ENCODE peak calls at places on chromosomes 3 and 15, in five cellular contexts. One of them, this sample, is unnamed.

GRCh38 chr15:57415559-57415958 is 39.3 kb downstream of the CGNL1 start:
- DNase-seq in tibial nerve: peak
- DNase-seq in neural progenitor cell: no peak
- DNase-seq in MM.1S: no peak
- DNase-seq in dorsolateral prefrontal cortex: no peak
- DNase-seq in this sample: no peak

GRCh38 chr3:60101628-60102027 is 1051.8 kb upstream of the CFAP20DC start:
- DNase-seq in neural progenitor cell: no peak
- DNase-seq in MM.1S: no peak
- DNase-seq in dorsolateral prefrontal cortex: no peak
- DNase-seq in tibial nerve: no peak
- DNase-seq in this sample: no peak

GRCh38 chr3:190853464-190853863 is 9.0 kb downstream of the GMNC start:
- DNase-seq in neural progenitor cell: no peak
- DNase-seq in tibial nerve: no peak
- DNase-seq in MM.1S: no peak
- DNase-seq in dorsolateral prefrontal cortex: no peak
- DNase-seq in this sample: no peak

GRCh38 chr3:156628095-156628690 is 46.2 kb upstream of the TIPARP start:
- DNase-seq in neural progenitor cell: no peak
- DNase-seq in tibial nerve: no peak
- DNase-seq in dorsolateral prefrontal cortex: no peak
- DNase-seq in MM.1S: no peak
- DNase-seq in this sample: no peak

GRCh38 chr15:88704791-88705768 is 66.3 kb downstream of the ISG20 start:
- DNase-seq in MM.1S: no peak
- DNase-seq in neural progenitor cell: peak
- DNase-seq in tibial nerve: peak
- DNase-seq in dorsolateral prefrontal cortex: no peak
- DNase-seq in this sample: no peak

GRCh38 chr15:77384589-77385359 is 35.1 kb downstream of the PEAK1 start:
- DNase-seq in tibial nerve: no peak
- DNase-seq in MM.1S: no peak
- DNase-seq in dorsolateral prefrontal cortex: no peak
- DNase-seq in neural progenitor cell: no peak
- DNase-seq in this sample: no peak

GRCh38 chr3:107668963-107669362 is 146.2 kb downstream of the BBX start:
- DNase-seq in dorsolateral prefrontal cortex: no peak
- DNase-seq in tibial nerve: no peak
- DNase-seq in neural progenitor cell: no peak
- DNase-seq in MM.1S: no peak
- DNase-seq in this sample: no peak

GRCh38 chr3:162171970-162172369 is 675.4 kb downstream of the OTOL1 start:
- DNase-seq in tibial nerve: no peak
- DNase-seq in dorsolateral prefrontal cortex: no peak
- DNase-seq in neural progenitor cell: no peak
- DNase-seq in MM.1S: no peak
- DNase-seq in this sample: no peak

GRCh38 chr3:144900366-144900765 is 928.7 kb downstream of the DIPK2A start:
- DNase-seq in neural progenitor cell: no peak
- DNase-seq in MM.1S: no peak
- DNase-seq in dorsolateral prefrontal cortex: no peak
- DNase-seq in tibial nerve: no peak
- DNase-seq in this sample: no peak

GRCh38 chr15:98420837-98421236 is 227.5 kb upstream of the IGF1R start:
- DNase-seq in neural progenitor cell: no peak
- DNase-seq in tibial nerve: no peak
- DNase-seq in MM.1S: no peak
- DNase-seq in dorsolateral prefrontal cortex: no peak
- DNase-seq in this sample: no peak

GRCh38 chr3:54999159-54999558 is 71.3 kb upstream of the LRTM1 start:
- DNase-seq in tibial nerve: no peak
- DNase-seq in MM.1S: no peak
- DNase-seq in neural progenitor cell: peak
- DNase-seq in dorsolateral prefrontal cortex: no peak
- DNase-seq in this sample: no peak

GRCh38 chr3:146093928-146094327 is 67.1 kb downstream of the PLOD2 start:
- DNase-seq in MM.1S: no peak
- DNase-seq in tibial nerve: no peak
- DNase-seq in dorsolateral prefrontal cortex: no peak
- DNase-seq in neural progenitor cell: no peak
- DNase-seq in this sample: no peak

GRCh38 chr15:60585743-60586708 is 107.1 kb upstream of the ICE2 start:
- DNase-seq in tibial nerve: peak
- DNase-seq in MM.1S: peak
- DNase-seq in neural progenitor cell: peak
- DNase-seq in dorsolateral prefrontal cortex: no peak
- DNase-seq in this sample: peak

GRCh38 chr15:54082836-54083492 is 104.7 kb downstream of the UNC13C start:
- DNase-seq in dorsolateral prefrontal cortex: no peak
- DNase-seq in MM.1S: no peak
- DNase-seq in neural progenitor cell: peak
- DNase-seq in tibial nerve: no peak
- DNase-seq in this sample: peak

GRCh38 chr3:155007729-155008128 is 72.4 kb upstream of the MME start:
- DNase-seq in neural progenitor cell: no peak
- DNase-seq in tibial nerve: no peak
- DNase-seq in MM.1S: no peak
- DNase-seq in dorsolateral prefrontal cortex: no peak
- DNase-seq in this sample: no peak

GRCh38 chr3:52874869-52875588 is 22.3 kb downstream of the STIMATE start:
- DNase-seq in MM.1S: no peak
- DNase-seq in neural progenitor cell: no peak
- DNase-seq in tibial nerve: no peak
- DNase-seq in dorsolateral prefrontal cortex: no peak
- DNase-seq in this sample: no peak

GRCh38 chr15:90936823-90937222 is 1.7 kb downstream of the UNC45A start:
- DNase-seq in MM.1S: no peak
- DNase-seq in dorsolateral prefrontal cortex: no peak
- DNase-seq in neural progenitor cell: no peak
- DNase-seq in tibial nerve: no peak
- DNase-seq in this sample: no peak

GRCh38 chr3:90241481-90241880 is 1134.1 kb downstream of the EPHA3 start:
- DNase-seq in MM.1S: no peak
- DNase-seq in tibial nerve: no peak
- DNase-seq in dorsolateral prefrontal cortex: no peak
- DNase-seq in neural progenitor cell: no peak
- DNase-seq in this sample: no peak

GRCh38 chr3:40333852-40334251 is 24.3 kb downstream of the EIF1B start:
- DNase-seq in dorsolateral prefrontal cortex: no peak
- DNase-seq in neural progenitor cell: no peak
- DNase-seq in tibial nerve: no peak
- DNase-seq in MM.1S: no peak
- DNase-seq in this sample: no peak

GRCh38 chr15:48855501-48856440 is 22.2 kb upstream of the EID1 start:
- DNase-seq in tibial nerve: no peak
- DNase-seq in neural progenitor cell: peak
- DNase-seq in MM.1S: no peak
- DNase-seq in dorsolateral prefrontal cortex: no peak
- DNase-seq in this sample: no peak

GRCh38 chr15:82933576-82933975 is 18.9 kb downstream of the HOMER2 start:
- DNase-seq in neural progenitor cell: no peak
- DNase-seq in MM.1S: no peak
- DNase-seq in tibial nerve: no peak
- DNase-seq in dorsolateral prefrontal cortex: no peak
- DNase-seq in this sample: no peak

GRCh38 chr3:10951295-10951926 is 41.1 kb upstream of the SLC6A1 start:
- DNase-seq in MM.1S: no peak
- DNase-seq in tibial nerve: no peak
- DNase-seq in neural progenitor cell: no peak
- DNase-seq in dorsolateral prefrontal cortex: no peak
- DNase-seq in this sample: no peak

GRCh38 chr3:69764861-69765260 is 25.6 kb downstream of the MITF start:
- DNase-seq in neural progenitor cell: no peak
- DNase-seq in dorsolateral prefrontal cortex: no peak
- DNase-seq in tibial nerve: no peak
- DNase-seq in MM.1S: no peak
- DNase-seq in this sample: no peak

GRCh38 chr15:78306176-78306774 is 6.9 kb upstream of the SKIC8 start:
- DNase-seq in MM.1S: no peak
- DNase-seq in dorsolateral prefrontal cortex: no peak
- DNase-seq in neural progenitor cell: no peak
- DNase-seq in tibial nerve: no peak
- DNase-seq in this sample: no peak

GRCh38 chr15:25410649-25411048 is 28.2 kb downstream of the UBE3A start:
- DNase-seq in tibial nerve: no peak
- DNase-seq in MM.1S: no peak
- DNase-seq in dorsolateral prefrontal cortex: no peak
- DNase-seq in neural progenitor cell: no peak
- DNase-seq in this sample: no peak

GRCh38 chr3:57060089-57060829 is at the start of gene SPATA12:
- DNase-seq in tibial nerve: peak
- DNase-seq in dorsolateral prefrontal cortex: no peak
- DNase-seq in MM.1S: no peak
- DNase-seq in neural progenitor cell: peak
- DNase-seq in this sample: no peak

GRCh38 chr15:65902373-65902772 is 33.1 kb downstream of the RAB11A start:
- DNase-seq in MM.1S: no peak
- DNase-seq in tibial nerve: no peak
- DNase-seq in neural progenitor cell: no peak
- DNase-seq in dorsolateral prefrontal cortex: no peak
- DNase-seq in this sample: peak

GRCh38 chr3:70072180-70072579 is 72.6 kb downstream of the SAMMSON start:
- DNase-seq in dorsolateral prefrontal cortex: no peak
- DNase-seq in tibial nerve: no peak
- DNase-seq in MM.1S: no peak
- DNase-seq in neural progenitor cell: no peak
- DNase-seq in this sample: no peak

GRCh38 chr15:64842099-64842940 is 605 bp downstream of the PLEKHO2 start:
- DNase-seq in dorsolateral prefrontal cortex: no peak
- DNase-seq in tibial nerve: no peak
- DNase-seq in MM.1S: peak
- DNase-seq in neural progenitor cell: peak
- DNase-seq in this sample: peak

GRCh38 chr3:13932578-13933295 is 52.9 kb upstream of the WNT7A start:
- DNase-seq in MM.1S: no peak
- DNase-seq in tibial nerve: no peak
- DNase-seq in neural progenitor cell: no peak
- DNase-seq in dorsolateral prefrontal cortex: no peak
- DNase-seq in this sample: no peak

DNA sequence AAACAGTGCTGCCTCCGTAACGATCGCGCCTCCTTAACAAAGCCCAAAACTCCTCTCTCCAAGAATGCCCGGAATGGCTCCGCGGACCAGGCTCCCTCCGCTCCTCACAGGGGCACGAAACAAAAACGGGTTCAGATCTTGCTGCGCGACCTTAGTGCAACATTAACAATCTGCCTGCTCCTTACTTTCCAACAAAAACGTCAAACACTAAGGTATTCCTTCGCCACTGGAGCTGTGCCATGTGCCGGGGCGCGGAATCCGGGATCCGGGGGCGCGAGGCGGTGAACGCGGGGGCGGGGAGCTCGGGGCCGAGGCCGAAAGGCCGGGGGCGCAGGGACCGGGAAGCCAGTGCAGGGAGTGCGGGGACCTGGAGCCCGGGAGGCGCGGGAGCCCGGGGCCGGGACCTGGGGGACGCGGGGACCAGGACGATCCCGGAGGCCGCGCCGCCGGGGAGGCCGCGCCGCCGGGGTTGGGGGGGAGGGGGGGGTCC is 424 bp downstream of the CYFIP1 start:
- DNase-seq in dorsolateral prefrontal cortex: no peak
- DNase-seq in MM.1S: no peak
- DNase-seq in tibial nerve: no peak
- DNase-seq in neural progenitor cell: peak
- DNase-seq in this sample: no peak
- H3K4me3 ChIP-seq in dorsolateral prefrontal cortex: peak
- H3K4me3 ChIP-seq in MM.1S: peak
- H3K4me3 ChIP-seq in tibial nerve: peak
- H3K4me3 ChIP-seq in neural progenitor cell: peak
- H3K4me3 ChIP-seq in this sample: peak

GRCh38 chr3:138329127-138329983 is at the start of gene NME9:
- DNase-seq in neural progenitor cell: peak
- DNase-seq in MM.1S: peak
- DNase-seq in tibial nerve: peak
- DNase-seq in dorsolateral prefrontal cortex: peak
- DNase-seq in this sample: peak
- TF ChIP-seq CTCF in neural progenitor cell: peak
- TF ChIP-seq CTCF in MM.1S: peak
- TF ChIP-seq CTCF in tibial nerve: peak
- TF ChIP-seq CTCF in dorsolateral prefrontal cortex: peak
- TF ChIP-seq CTCF in this sample: peak

DNA sequence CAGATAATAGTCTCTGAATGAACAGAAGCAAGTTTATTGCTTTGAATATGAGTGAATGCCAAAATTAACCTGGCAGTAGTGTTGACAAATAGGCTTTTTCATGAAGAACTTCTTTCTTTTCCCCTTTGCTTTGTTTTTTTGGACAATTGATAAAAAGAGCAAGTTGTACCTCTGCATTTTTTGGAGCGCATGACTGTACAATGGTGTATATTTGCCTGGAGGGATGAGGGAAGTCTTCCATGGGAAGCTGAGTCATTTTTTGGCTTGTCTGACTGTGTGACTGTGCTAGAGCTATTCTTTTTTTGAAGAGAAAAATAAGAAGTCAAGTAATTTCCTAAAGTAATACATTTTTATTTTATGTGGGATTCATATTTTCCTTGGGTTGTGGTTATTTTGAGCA is 186.9 kb downstream of the KLHL25 start:
- DNase-seq in tibial nerve: no peak
- DNase-seq in neural progenitor cell: no peak
- DNase-seq in MM.1S: no peak
- DNase-seq in dorsolateral prefrontal cortex: no peak
- DNase-seq in this sample: no peak
- H3K4me3 ChIP-seq in tibial nerve: no peak
- H3K4me3 ChIP-seq in neural progenitor cell: no peak
- H3K4me3 ChIP-seq in MM.1S: no peak
- H3K4me3 ChIP-seq in dorsolateral prefrontal cortex: no peak
- H3K4me3 ChIP-seq in this sample: no peak

GRCh38 chr3:109224333-109224732 is 87.8 kb downstream of the C3orf85 start:
- DNase-seq in neural progenitor cell: peak
- DNase-seq in dorsolateral prefrontal cortex: no peak
- DNase-seq in tibial nerve: no peak
- DNase-seq in MM.1S: peak
- DNase-seq in this sample: no peak
- TF ChIP-seq CTCF in neural progenitor cell: peak
- TF ChIP-seq CTCF in dorsolateral prefrontal cortex: no peak
- TF ChIP-seq CTCF in tibial nerve: no peak
- TF ChIP-seq CTCF in MM.1S: peak
- TF ChIP-seq CTCF in this sample: peak

GRCh38 chr3:188465311-188465710 is 311.4 kb downstream of the LPP start:
- DNase-seq in dorsolateral prefrontal cortex: no peak
- DNase-seq in MM.1S: no peak
- DNase-seq in neural progenitor cell: peak
- DNase-seq in tibial nerve: no peak
- DNase-seq in this sample: no peak
- H3K4me3 ChIP-seq in dorsolateral prefrontal cortex: no peak
- H3K4me3 ChIP-seq in MM.1S: no peak
- H3K4me3 ChIP-seq in neural progenitor cell: no peak
- H3K4me3 ChIP-seq in tibial nerve: no peak
- H3K4me3 ChIP-seq in this sample: no peak